ENCODE peak calls at places on chromosomes 7 and 10, in six cellular contexts. P is OCI-LY7; B is CD8-positive, alpha-beta T cell; R is NT2/D1; M is GM23248; L is effector CD4-positive, alpha-beta T cell. W is an unnamed sample.

GRCh38 chr7:157003445-157004049 is 6.9 kb downstream of the MNX1 start:
- DNase-seq in P (no peak), B (no peak), R (no peak), M (no peak), L (no peak), W (no peak)

GRCh38 chr10:131997366-131998049 is 15.8 kb upstream of the BNIP3 start:
- DNase-seq in P (peak), B (no peak), R (peak), M (peak), L (no peak), W (no peak)

GRCh38 chr10:117248700-117249465 is 8.0 kb downstream of the SLC18A2 start:
- DNase-seq in P (no peak), B (no peak), R (no peak), M (peak), L (no peak), W (no peak)

GRCh38 chr10:47381427-47382379 is 2.4 kb downstream of the ZNF488 start:
- DNase-seq in P (no peak), B (no peak), R (no peak), M (no peak), L (no peak), W (no peak)

GRCh38 chr10:122490786-122491680 is 29.7 kb downstream of the HTRA1 start:
- DNase-seq in P (no peak), B (no peak), R (no peak), M (peak), L (no peak), W (peak)

GRCh38 chr10:42744134-42744701 is 38.4 kb upstream of the BMS1 start:
- DNase-seq in P (no peak), B (no peak), R (no peak), M (no peak), L (no peak), W (no peak)

GRCh38 chr7:54814401-54814800 is 55.4 kb upstream of the SEC61G start:
- DNase-seq in P (no peak), B (no peak), R (no peak), M (no peak), L (no peak), W (no peak)

GRCh38 chr10:129622736-129623135 is 155.7 kb downstream of the MGMT start:
- DNase-seq in P (no peak), B (no peak), R (no peak), M (no peak), L (no peak), W (no peak)

GRCh38 chr10:34773617-34774261 is 41.4 kb downstream of the PARD3 start:
- DNase-seq in P (no peak), B (no peak), R (no peak), M (no peak), L (no peak), W (no peak)

GRCh38 chr7:4715385-4715770 is 33.3 kb downstream of the FOXK1 start:
- DNase-seq in P (no peak), B (no peak), R (no peak), M (peak), L (no peak), W (no peak)

GRCh38 chr7:154651501-154651900 is 351.4 kb downstream of the PAXIP1 start:
- DNase-seq in P (no peak), B (no peak), R (no peak), M (no peak), L (no peak), W (no peak)

GRCh38 chr7:87797798-87798403 is 78.3 kb downstream of the SLC25A40 start:
- DNase-seq in P (peak), B (no peak), R (peak), M (peak), L (no peak), W (no peak)